ENCODE peak calls at places on chromosome 21, in nine cellular contexts. D, R, P, I, F, S, O, L and Z are unnamed samples.

GRCh38 chr21:29064850-29065481 is 8.5 kb downstream of the CCT8 start:
- DNase-seq in D (no peak), R (no peak), P (no peak), I (no peak), F (no peak), S (no peak), O (no peak), L (no peak), Z (no peak)

GRCh38 chr21:45981641-45982255 is at the start of gene COL6A1:
- DNase-seq in D (no peak), R (peak), P (peak), I (peak), F (peak), S (peak), O (no peak), L (peak), Z (peak)

GRCh38 chr21:43727571-43728466 is 8.9 kb downstream of the PDXK start:
- DNase-seq in D (peak), R (peak), P (peak), I (peak), F (peak), S (peak), O (no peak), L (peak), Z (no peak)

GRCh38 chr21:38976900-38977299 is 171.2 kb downstream of the ETS2 start:
- DNase-seq in D (no peak), R (no peak), P (no peak), I (no peak), F (no peak), S (no peak), O (no peak), L (no peak), Z (no peak)

GRCh38 chr21:15841856-15842564 is 112.2 kb downstream of the USP25 start:
- DNase-seq in D (no peak), R (no peak), P (no peak), I (no peak), F (no peak), S (no peak), O (no peak), L (no peak), Z (no peak)

GRCh38 chr21:14076143-14076806 is 134.5 kb downstream of the LIPI start:
- DNase-seq in D (no peak), R (no peak), P (no peak), I (no peak), F (no peak), S (no peak), O (no peak), L (no peak), Z (no peak)

GRCh38 chr21:15849925-15850324 is 120.1 kb downstream of the USP25 start:
- DNase-seq in D (no peak), R (no peak), P (no peak), I (no peak), F (no peak), S (no peak), O (no peak), L (no peak), Z (no peak)

GRCh38 chr21:39159342-39160063 is 23.7 kb downstream of the PSMG1 start:
- DNase-seq in D (no peak), R (no peak), P (no peak), I (no peak), F (no peak), S (no peak), O (no peak), L (no peak), Z (no peak)

GRCh38 chr21:17769049-17769845 is 49.9 kb downstream of the C21orf91 start:
- DNase-seq in D (no peak), R (no peak), P (no peak), I (no peak), F (no peak), S (no peak), O (no peak), L (no peak), Z (no peak)

GRCh38 chr21:15928686-15929085 is 198.9 kb downstream of the USP25 start:
- DNase-seq in D (no peak), R (no peak), P (no peak), I (no peak), F (no peak), S (no peak), O (no peak), L (no peak), Z (no peak)

GRCh38 chr21:38376693-38377092 is 119.9 kb downstream of the KCNJ15 start:
- DNase-seq in D (no peak), R (peak), P (peak), I (peak), F (no peak), S (peak), O (no peak), L (no peak), Z (no peak)

GRCh38 chr21:46155514-46156377 is at the start of gene FTCD:
- DNase-seq in D (no peak), R (no peak), P (no peak), I (peak), F (peak), S (peak), O (no peak), L (no peak), Z (no peak)

GRCh38 chr21:35275776-35276175 is 226.7 kb upstream of the RUNX1 start:
- DNase-seq in D (no peak), R (no peak), P (no peak), I (no peak), F (no peak), S (no peak), O (no peak), L (no peak), Z (no peak)

GRCh38 chr21:16308269-16308668 is 578.5 kb downstream of the USP25 start:
- DNase-seq in D (no peak), R (no peak), P (no peak), I (no peak), F (no peak), S (no peak), O (no peak), L (no peak), Z (no peak)

GRCh38 chr21:34926784-34927548 is 122.1 kb downstream of the RUNX1 start:
- DNase-seq in D (peak), R (no peak), P (no peak), I (no peak), F (peak), S (peak), O (no peak), L (no peak), Z (no peak)

GRCh38 chr21:33659550-33659949 is 17.2 kb downstream of the ITSN1 start:
- DNase-seq in D (no peak), R (no peak), P (peak), I (no peak), F (no peak), S (no peak), O (no peak), L (no peak), Z (no peak)

GRCh38 chr21:33345751-33346238 is 21.0 kb downstream of the IFNAR1 start:
- DNase-seq in D (no peak), R (no peak), P (no peak), I (no peak), F (no peak), S (no peak), O (no peak), L (no peak), Z (no peak)

GRCh38 chr21:31213787-31214186 is 130.3 kb downstream of the TIAM1 start:
- DNase-seq in D (no peak), R (no peak), P (no peak), I (no peak), F (no peak), S (no peak), O (no peak), L (no peak), Z (no peak)

GRCh38 chr21:32463889-32464300 is 51.4 kb downstream of the EVA1C start:
- DNase-seq in D (peak), R (no peak), P (no peak), I (no peak), F (no peak), S (no peak), O (no peak), L (peak), Z (peak)

GRCh38 chr21:31358148-31358547 is 14.1 kb upstream of the TIAM1 start:
- DNase-seq in D (no peak), R (no peak), P (no peak), I (no peak), F (no peak), S (no peak), O (no peak), L (no peak), Z (no peak)

GRCh38 chr21:37546949-37547614 is 180.5 kb downstream of the DYRK1A start:
- DNase-seq in D (no peak), R (no peak), P (peak), I (no peak), F (no peak), S (no peak), O (no peak), L (no peak), Z (no peak)

GRCh38 chr21:14554948-14555347 is 8.8 kb upstream of the SAMSN1 start:
- DNase-seq in D (no peak), R (no peak), P (no peak), I (no peak), F (no peak), S (no peak), O (no peak), L (no peak), Z (no peak)

GRCh38 chr21:25568230-25568629 is 39.1 kb downstream of the MRPL39 start:
- DNase-seq in D (no peak), R (peak), P (no peak), I (peak), F (peak), S (peak), O (no peak), L (peak), Z (no peak)

GRCh38 chr21:28336299-28336698 is 656.4 kb downstream of the LTN1 start:
- DNase-seq in D (peak), R (no peak), P (peak), I (peak), F (peak), S (peak), O (no peak), L (peak), Z (peak)

GRCh38 chr21:38567577-38568360 is 69.5 kb upstream of the ERG start:
- DNase-seq in D (no peak), R (no peak), P (no peak), I (no peak), F (no peak), S (no peak), O (no peak), L (peak), Z (no peak)

GRCh38 chr21:43364851-43365424 is 62.0 kb downstream of the SIK1 start:
- DNase-seq in D (no peak), R (no peak), P (no peak), I (no peak), F (peak), S (no peak), O (no peak), L (no peak), Z (no peak)

GRCh38 chr21:34526236-34526617 is 14.2 kb upstream of the KCNE1 start:
- DNase-seq in D (no peak), R (no peak), P (no peak), I (no peak), F (no peak), S (no peak), O (no peak), L (no peak), Z (no peak)

GRCh38 chr21:22438428-22439086 is 1440.3 kb downstream of the NCAM2 start:
- DNase-seq in D (no peak), R (no peak), P (no peak), I (no peak), F (no peak), S (no peak), O (no peak), L (no peak), Z (no peak)

GRCh38 chr21:18622383-18622782 is 218.8 kb upstream of the TMPRSS15 start:
- DNase-seq in D (no peak), R (no peak), P (no peak), I (no peak), F (no peak), S (no peak), O (no peak), L (no peak), Z (no peak)

DNA sequence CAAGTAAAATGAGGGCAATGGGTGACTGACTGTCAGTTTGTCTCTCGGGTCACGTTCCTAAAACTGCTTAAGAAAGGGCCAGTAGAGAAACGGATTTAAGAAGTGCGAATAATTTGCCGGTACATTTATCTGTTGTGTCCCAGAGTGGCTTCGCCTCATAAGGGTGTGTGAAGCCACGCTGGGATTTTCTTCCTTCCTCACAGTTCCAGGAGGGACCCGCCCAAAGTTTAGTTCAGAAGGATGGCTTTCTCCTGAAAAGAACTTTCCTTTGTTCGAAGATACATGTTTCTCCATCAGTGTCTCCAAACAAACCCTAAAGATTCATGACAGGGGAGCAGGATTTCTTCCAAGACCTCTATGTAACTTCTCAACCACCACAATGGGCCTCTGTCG is 49.8 kb downstream of the ADAMTS1 start:
- DNase-seq in D (no peak), R (no peak), P (no peak), I (no peak), F (no peak), S (no peak), O (no peak), L (no peak), Z (no peak)
- TF ChIP-seq POLR2A in D (no peak), R (no peak), P (no peak), I (no peak), F (no peak), S (no peak), O (no peak), L (no peak), Z (no peak)

GRCh38 chr21:44955141-44955802 is 15.4 kb downstream of the SLX9 start:
- DNase-seq in D (no peak), R (peak), P (no peak), I (no peak), F (no peak), S (no peak), O (no peak), L (no peak), Z (no peak)

GRCh38 chr21:44952116-44952928 is 12.5 kb downstream of the SLX9 start:
- DNase-seq in D (no peak), R (peak), P (no peak), I (no peak), F (no peak), S (no peak), O (no peak), L (no peak), Z (no peak)

GRCh38 chr21:44952929-44953627 is 13.2 kb downstream of the SLX9 start:
- DNase-seq in D (no peak), R (peak), P (no peak), I (no peak), F (no peak), S (no peak), O (no peak), L (no peak), Z (no peak)

GRCh38 chr21:44954281-44954771 is 14.5 kb downstream of the SLX9 start:
- DNase-seq in D (no peak), R (peak), P (no peak), I (no peak), F (no peak), S (no peak), O (no peak), L (no peak), Z (no peak)

GRCh38 chr21:44953628-44954021 is 13.8 kb downstream of the SLX9 start:
- DNase-seq in D (no peak), R (peak), P (no peak), I (no peak), F (no peak), S (no peak), O (no peak), L (no peak), Z (no peak)
- TF ChIP-seq POLR2A in D (no peak), R (no peak), P (no peak), I (no peak), F (no peak), S (no peak), O (no peak), L (no peak), Z (no peak)

DNA sequence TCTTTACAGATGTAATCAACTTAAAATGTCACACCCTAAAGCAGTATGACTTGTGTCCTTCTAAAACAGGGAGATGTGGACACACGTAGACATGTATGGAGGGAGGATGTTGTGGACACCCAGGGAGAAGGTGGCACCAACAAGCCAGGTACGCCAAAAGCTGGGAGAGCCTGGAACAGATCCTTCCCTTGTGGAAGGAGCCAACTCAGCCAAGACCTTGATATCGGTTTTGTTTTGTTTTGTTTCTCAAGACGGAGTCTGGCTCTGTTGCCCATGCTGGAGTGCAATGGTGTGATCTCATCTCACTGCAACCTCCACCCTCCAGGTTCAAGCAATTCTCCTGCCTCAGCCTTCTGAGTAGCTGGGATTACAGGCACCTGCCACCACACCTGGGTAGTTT is 45.6 kb downstream of the CHAF1B start:
- DNase-seq in D (no peak), R (no peak), P (no peak), I (no peak), F (no peak), S (no peak), O (no peak), L (no peak), Z (no peak)
- TF ChIP-seq POLR2A in D (no peak), R (no peak), P (no peak), I (no peak), F (no peak), S (no peak), O (no peak), L (no peak), Z (no peak)

DNA sequence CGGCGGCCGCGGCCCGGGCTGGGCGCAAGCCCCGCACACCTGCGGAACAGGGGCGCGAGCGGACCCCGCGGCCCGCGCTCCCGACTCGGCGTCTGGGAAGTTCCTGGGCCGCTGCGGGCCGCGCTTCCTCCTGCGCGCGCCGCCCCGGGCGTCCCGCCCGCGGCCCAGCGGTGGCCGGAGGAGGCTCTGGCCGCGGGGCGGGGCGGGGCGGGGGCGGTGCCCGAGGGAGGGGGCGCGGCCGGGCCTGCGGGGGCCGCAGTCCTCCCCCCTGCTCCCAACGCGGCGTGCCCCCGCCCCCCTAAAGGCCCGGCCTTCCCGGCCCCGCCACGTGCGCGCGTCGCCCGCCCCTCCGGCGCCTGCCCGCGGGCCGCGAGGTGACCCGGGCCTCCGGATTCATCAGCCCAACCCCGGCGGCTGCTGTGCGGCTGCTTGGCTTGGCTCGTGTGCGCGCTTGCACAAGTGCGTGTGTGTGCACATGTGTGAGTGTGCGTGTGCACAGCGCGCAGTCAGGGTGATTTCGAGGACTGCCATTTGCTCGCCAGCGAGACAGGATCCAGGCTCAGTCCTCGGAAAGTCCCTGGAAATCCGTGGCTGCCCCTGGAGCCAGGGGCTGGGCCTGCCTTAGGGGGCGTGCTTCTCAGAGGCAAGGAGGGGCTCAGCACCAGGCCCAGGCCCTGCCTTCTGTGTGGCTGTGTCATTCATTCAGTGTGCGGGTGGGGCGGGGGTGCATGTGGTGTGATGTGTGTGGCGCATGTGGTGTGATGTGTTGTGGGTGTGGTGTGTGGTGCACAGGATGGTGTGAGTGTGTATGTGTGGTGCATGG is at the start of gene C2CD2:
- DNase-seq in D (peak), R (peak), P (peak), I (peak), F (peak), S (no peak), O (no peak), L (peak), Z (no peak)
- TF ChIP-seq POLR2A in D (peak), R (no peak), P (no peak), I (peak), F (no peak), S (no peak), O (no peak), L (no peak), Z (no peak)